ENCODE peak calls at places on chromosome 4, in five cellular contexts. G, M, H, L and K are unnamed samples.

GRCh38 chr4:185730387-185730786 is 81.6 kb downstream of the SORBS2 start:
- DNase-seq in G (no peak), M (peak; percentile 15), H (peak; percentile 75), L (peak; percentile 63), K (no peak)

GRCh38 chr4:183747931-183748664 is 89.0 kb downstream of the TRAPPC11 start:
- DNase-seq in G (peak; percentile 45), M (no peak), H (no peak), L (no peak), K (no peak)

GRCh38 chr4:74546020-74546419 is 101.1 kb downstream of the AREG start:
- DNase-seq in G (no peak), M (no peak), H (peak; percentile 73), L (peak; percentile 63), K (no peak)

GRCh38 chr4:7738458-7739076 is 201.1 kb downstream of the AFAP1 start:
- DNase-seq in G (no peak), M (no peak), H (no peak), L (no peak), K (no peak)

GRCh38 chr4:8377103-8378075 is 63.1 kb downstream of the ACOX3 start:
- DNase-seq in G (no peak), M (no peak), H (no peak), L (no peak), K (no peak)

GRCh38 chr4:74967324-74967723 is 34.4 kb downstream of the PARM1 start:
- DNase-seq in G (no peak), M (no peak), H (no peak), L (no peak), K (no peak)

GRCh38 chr4:78757574-78757973 is 18.6 kb upstream of the BMP2K start:
- DNase-seq in G (no peak), M (no peak), H (no peak), L (no peak), K (no peak)

GRCh38 chr4:6617246-6617645 is 23.2 kb upstream of the MRFAP1 start:
- DNase-seq in G (no peak), M (no peak), H (no peak), L (no peak), K (no peak)

GRCh38 chr4:119632216-119632615 is 3.6 kb upstream of the PDE5A start:
- DNase-seq in G (no peak), M (no peak), H (peak; percentile 83), L (peak; percentile 75), K (no peak)

GRCh38 chr4:53576676-53577372 is 14.5 kb downstream of the LNX1 start:
- DNase-seq in G (peak; percentile 57), M (no peak), H (peak; percentile 43), L (peak; percentile 36), K (no peak)

GRCh38 chr4:124206779-124207605 is 505.5 kb downstream of the ANKRD50 start:
- DNase-seq in G (no peak), M (no peak), H (peak; percentile 83), L (peak; percentile 84), K (no peak)

GRCh38 chr4:80255374-80256095 is 10.9 kb upstream of the FGF5 start:
- DNase-seq in G (no peak), M (no peak), H (peak; percentile 60), L (peak; percentile 43), K (no peak)

GRCh38 chr4:6900956-6901355 is 8.7 kb upstream of the TBC1D14 start:
- DNase-seq in G (no peak), M (no peak), H (no peak), L (no peak), K (no peak)

GRCh38 chr4:176549161-176549865 is 229.5 kb downstream of the SPCS3 start:
- DNase-seq in G (no peak), M (no peak), H (peak; percentile 71), L (peak; percentile 60), K (no peak)

GRCh38 chr4:87570290-87570689 is 38.0 kb upstream of the DSPP start:
- DNase-seq in G (no peak), M (no peak), H (no peak), L (no peak), K (no peak)

GRCh38 chr4:172095161-172095560 is 282.0 kb downstream of the GALNTL6 start:
- DNase-seq in G (no peak), M (no peak), H (peak; percentile 3), L (peak; percentile 1), K (no peak)

GRCh38 chr4:129641179-129641578 is 545.2 kb downstream of the C4orf33 start:
- DNase-seq in G (peak; percentile 56), M (peak; percentile 3), H (peak; percentile 34), L (peak; percentile 16), K (peak; percentile 62)

GRCh38 chr4:141580523-141580922 is 55.9 kb upstream of the IL15 start:
- DNase-seq in G (no peak), M (no peak), H (no peak), L (no peak), K (no peak)

GRCh38 chr4:43352859-43353258 is 460.3 kb downstream of the GRXCR1 start:
- DNase-seq in G (no peak), M (no peak), H (no peak), L (no peak), K (no peak)

GRCh38 chr4:99473131-99473530 is 37.7 kb upstream of the C4orf17 start:
- DNase-seq in G (no peak), M (no peak), H (peak; percentile 54), L (peak; percentile 49), K (no peak)

GRCh38 chr4:52983563-52984303 is 121.6 kb downstream of the RASL11B start:
- DNase-seq in G (peak; percentile 35), M (peak; percentile 57), H (peak; percentile 39), L (peak; percentile 14), K (no peak)

GRCh38 chr4:931194-931959 is 739 bp downstream of the GAK start:
- DNase-seq in G (peak; percentile 58), M (no peak), H (peak; percentile 41), L (peak; percentile 25), K (no peak)

GRCh38 chr4:16294455-16294854 is 68.2 kb upstream of the TAPT1 start:
- DNase-seq in G (no peak), M (no peak), H (peak; percentile 64), L (peak; percentile 47), K (no peak)

GRCh38 chr4:174714393-174715211 is 114.4 kb downstream of the GLRA3 start:
- DNase-seq in G (peak; percentile 25), M (peak; percentile 31), H (peak; percentile 31), L (peak; percentile 22), K (peak; percentile 39)

GRCh38 chr4:97720869-97721432 is 422.3 kb downstream of the STPG2 start:
- DNase-seq in G (no peak), M (no peak), H (peak; percentile 25), L (peak; percentile 23), K (no peak)

GRCh38 chr4:168449740-168450442 is 30.4 kb downstream of the DDX60L start:
- DNase-seq in G (peak; percentile 20), M (no peak), H (peak; percentile 81), L (peak; percentile 75), K (no peak)

GRCh38 chr4:11376571-11376970 is 52.1 kb downstream of the HS3ST1 start:
- DNase-seq in G (no peak), M (no peak), H (no peak), L (no peak), K (no peak)

DNA sequence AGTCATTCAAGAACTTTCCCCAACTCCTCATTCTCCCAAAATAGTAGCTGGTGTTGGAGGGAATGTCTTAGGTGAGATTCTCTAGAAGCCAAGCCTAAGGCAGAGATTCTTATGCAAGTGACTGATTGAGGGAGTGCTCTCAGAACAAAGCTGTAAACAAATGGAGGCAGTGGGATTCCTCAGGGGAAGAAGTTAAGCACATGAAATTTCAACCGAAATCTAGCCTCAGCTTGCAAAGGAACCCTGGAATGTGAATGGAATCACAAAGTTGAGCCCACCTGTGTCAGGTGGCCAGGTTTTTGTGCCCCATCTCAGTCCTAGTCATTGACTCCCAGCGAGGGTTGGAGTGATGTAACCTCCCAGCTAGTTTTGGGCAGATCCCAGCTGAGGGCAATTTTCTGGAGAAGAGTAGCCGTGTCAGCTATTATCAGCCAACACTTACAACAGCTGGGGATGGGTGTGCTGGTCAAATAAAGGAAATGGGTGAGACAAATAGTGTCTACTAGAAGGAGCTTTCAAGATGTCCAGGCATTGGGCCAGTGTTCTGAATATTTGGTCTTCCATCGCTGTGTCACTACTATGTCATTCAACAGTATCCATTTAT is 29.7 kb upstream of the FGF2 start:
- DNase-seq in G (no peak), M (no peak), H (peak; percentile 19), L (no peak), K (peak; percentile 86)
- H3K9ac ChIP-seq in G (no peak overlapping the region), M (no peak overlapping the region), H (no peak overlapping the region), L (no peak overlapping the region), K (no peak overlapping the region)

GRCh38 chr4:39330353-39330752 is 35.8 kb downstream of the RFC1 start:
- DNase-seq in G (no peak), M (no peak), H (no peak), L (no peak), K (no peak)

GRCh38 chr4:39326468-39326960 is 39.6 kb downstream of the RFC1 start:
- DNase-seq in G (no peak), M (no peak), H (no peak), L (no peak), K (no peak)

GRCh38 chr4:39335566-39335965 is 30.6 kb downstream of the RFC1 start:
- DNase-seq in G (no peak), M (no peak), H (no peak), L (no peak), K (no peak)

GRCh38 chr4:39331191-39331590 is 35.0 kb downstream of the RFC1 start:
- DNase-seq in G (no peak), M (no peak), H (peak; percentile 58), L (peak; percentile 39), K (no peak)
- H3K9ac ChIP-seq in G (no peak overlapping the region), M (no peak overlapping the region), H (no peak overlapping the region), L (no peak overlapping the region), K (no peak overlapping the region)

DNA sequence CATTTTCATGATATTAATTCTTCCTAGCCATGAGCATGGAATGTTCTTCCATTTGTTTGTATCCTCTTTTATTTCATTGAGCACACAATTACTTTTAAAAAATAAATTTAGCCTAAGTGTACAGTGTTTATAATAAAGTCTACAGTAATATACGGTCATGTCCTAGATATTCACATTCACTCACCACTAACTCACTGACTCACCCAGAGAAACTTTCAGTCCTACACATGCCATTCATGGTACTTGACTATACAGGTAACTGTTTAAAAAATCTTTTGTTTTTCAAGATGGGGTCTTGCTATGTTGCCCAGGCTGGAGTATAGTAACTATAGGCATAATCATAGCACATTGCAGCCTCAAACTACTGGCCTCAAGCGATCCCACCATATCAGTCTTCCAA is 348.1 kb downstream of the RAPGEF2 start:
- DNase-seq in G (no peak), M (no peak), H (peak; percentile 48), L (peak; percentile 26), K (no peak)
- H3K9ac ChIP-seq in G (no peak overlapping the region), M (no peak overlapping the region), H (no peak overlapping the region), L (no peak overlapping the region), K (no peak overlapping the region)

GRCh38 chr4:13642163-13642562 is 14.6 kb upstream of the BOD1L1 start:
- DNase-seq in G (no peak), M (no peak), H (peak; percentile 61), L (peak; percentile 52), K (no peak)

GRCh38 chr4:13645075-13645474 is 17.6 kb upstream of the BOD1L1 start:
- DNase-seq in G (no peak), M (no peak), H (no peak), L (no peak), K (no peak)

GRCh38 chr4:13641084-13641483 is 13.6 kb upstream of the BOD1L1 start:
- DNase-seq in G (no peak), M (no peak), H (no peak), L (no peak), K (no peak)

GRCh38 chr4:13642576-13642975 is 15.1 kb upstream of the BOD1L1 start:
- DNase-seq in G (no peak), M (no peak), H (peak; percentile 53), L (peak; percentile 47), K (no peak)

GRCh38 chr4:13640149-13640671 is 12.7 kb upstream of the BOD1L1 start:
- DNase-seq in G (no peak), M (no peak), H (peak; percentile 74), L (peak; percentile 72), K (peak; percentile 71)
- H3K9ac ChIP-seq in G (no peak overlapping the region), M (no peak overlapping the region), H (no peak overlapping the region), L (peak overlapping the region; percentile 25), K (no peak overlapping the region)

GRCh38 chr4:155679343-155679742 is 12.7 kb downstream of the GUCY1A1 start:
- DNase-seq in G (no peak), M (no peak), H (peak; percentile 13), L (no peak), K (no peak)
- H3K9ac ChIP-seq in G (no peak overlapping the region), M (no peak overlapping the region), H (no peak overlapping the region), L (no peak overlapping the region), K (no peak overlapping the region)